ENCODE peak calls at places on chromosomes 1 and 21, in four cellular contexts. R is breast epithelium, N is upper lobe of left lung, L is spleen. B is an unnamed sample.

GRCh38 chr1:153881764-153882163 is 41.0 kb downstream of the GATAD2B start:
- DNase-seq in R (no peak), N (no peak), L (no peak), B (no peak)

GRCh38 chr1:43934986-43935324 is 1.4 kb downstream of the ARTN start:
- DNase-seq in R (no peak), N (no peak), L (no peak), B (no peak)

GRCh38 chr1:66733348-66734017 is 18.8 kb upstream of the DYNLT5 start:
- DNase-seq in R (no peak), N (no peak), L (no peak), B (no peak)

GRCh38 chr1:153180556-153180955 is 22.7 kb upstream of the LELP1 start:
- DNase-seq in R (no peak), N (no peak), L (no peak), B (no peak)

GRCh38 chr1:61190476-61191067 is 108.2 kb downstream of the NFIA start:
- DNase-seq in R (no peak), N (no peak), L (no peak), B (no peak)

GRCh38 chr1:171869097-171869496 is 27.8 kb downstream of the DNM3 start:
- DNase-seq in R (no peak), N (no peak), L (no peak), B (no peak)

GRCh38 chr1:177964336-177964735 is 5.5 kb downstream of the SEC16B start:
- DNase-seq in R (no peak), N (no peak), L (no peak), B (no peak)

GRCh38 chr1:46343705-46344104 is 3.1 kb downstream of the NSUN4 start:
- DNase-seq in R (no peak), N (no peak), L (no peak), B (no peak)

GRCh38 chr1:119711804-119712341 is at the start of gene PHGDH:
- DNase-seq in R (peak; percentile 58), N (peak; percentile 75), L (no peak), B (peak; percentile 87)

GRCh38 chr1:21524686-21525339 is 15.6 kb downstream of the ALPL start:
- DNase-seq in R (no peak), N (peak; percentile 52), L (no peak), B (no peak)

GRCh38 chr21:35764586-35764985 is 295.7 kb downstream of the SETD4 start:
- DNase-seq in R (no peak), N (no peak), L (no peak), B (no peak)

GRCh38 chr1:62367005-62367547 is 47.8 kb upstream of the KANK4 start:
- DNase-seq in R (no peak), N (no peak), L (no peak), B (no peak)

GRCh38 chr1:33228935-33229487 is 27.3 kb upstream of the ZNF362 start:
- DNase-seq in R (no peak), N (no peak), L (no peak), B (peak; percentile 75)

GRCh38 chr1:108897865-108898720 is 21.3 kb downstream of the GPSM2 start:
- DNase-seq in R (no peak), N (no peak), L (no peak), B (no peak)

DNA sequence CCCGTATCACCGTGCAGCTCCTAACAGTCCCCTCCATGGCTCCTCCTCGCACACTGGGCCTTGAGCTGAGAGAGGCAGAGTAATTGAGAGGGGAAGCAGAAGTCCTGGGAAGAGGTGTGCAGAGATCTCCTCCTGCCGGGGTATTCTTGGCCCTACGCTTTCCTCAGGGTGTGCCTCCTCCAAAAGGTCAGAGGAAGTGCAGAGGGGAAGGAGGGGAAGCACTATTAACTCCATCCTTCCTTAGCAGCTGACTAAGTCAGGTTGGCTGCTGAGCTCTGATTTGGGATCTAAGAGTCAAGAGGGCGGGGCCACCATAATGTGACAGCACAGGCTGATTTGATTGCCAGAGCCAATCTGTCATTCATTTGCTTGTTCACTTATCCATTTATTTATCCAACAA is 12.3 kb downstream of the ATP2B4 start:
- DNase-seq in R (no peak), N (peak; percentile 44), L (no peak), B (peak; percentile 63)
- TF ChIP-seq CTCF in R (no peak), N (no peak), L (no peak), B (no peak)

DNA sequence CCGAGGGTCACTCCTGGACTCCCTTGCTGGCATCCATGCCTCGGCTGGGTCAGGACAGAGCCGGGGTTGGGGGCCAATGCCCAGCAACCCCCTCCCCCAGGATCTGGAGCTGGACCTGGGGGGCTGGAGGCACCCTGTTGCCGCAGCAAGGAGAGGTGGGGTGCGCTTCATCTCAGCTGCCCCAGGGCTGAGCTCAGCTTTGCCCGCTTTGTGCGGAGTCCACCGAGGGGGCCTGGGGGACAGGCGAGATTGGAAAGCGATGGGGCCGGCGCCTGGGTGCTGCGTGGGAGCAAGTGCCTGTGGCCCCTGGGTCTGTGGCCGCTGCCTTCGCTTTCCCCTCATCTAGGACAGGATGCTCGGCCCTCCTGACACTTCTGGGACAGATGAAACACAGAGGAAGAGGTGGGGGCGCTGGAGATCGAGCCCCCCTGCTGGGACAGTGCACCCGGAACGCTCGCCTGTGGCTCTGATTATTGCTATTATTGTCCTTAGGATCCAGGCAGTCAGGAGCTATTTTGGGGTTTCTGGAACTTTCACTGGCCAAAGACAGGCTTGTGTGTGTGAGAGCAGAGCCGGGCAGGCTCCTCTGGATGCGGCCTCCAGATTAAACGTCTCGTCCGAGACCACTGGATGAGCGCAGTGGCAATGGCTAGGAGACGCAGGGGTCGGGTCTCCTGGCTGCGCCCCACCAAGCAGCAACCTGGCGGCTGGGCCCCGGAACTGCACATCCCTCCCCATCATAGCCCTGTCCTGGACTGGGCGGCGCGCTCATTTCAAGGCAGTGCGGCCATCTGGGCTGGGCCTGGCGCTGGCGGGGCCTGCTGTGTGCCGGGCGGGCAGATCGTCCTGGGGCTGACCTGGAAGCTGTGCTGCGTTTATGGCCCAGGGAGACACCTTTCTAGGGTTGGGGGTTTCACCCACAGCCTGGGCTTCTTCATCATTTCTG is 13.8 kb downstream of the PRDM16 start:
- DNase-seq in R (no peak), N (no peak), L (no peak), B (no peak)
- H3K27ac ChIP-seq in R (no peak overlapping the region), N (no peak overlapping the region), L (no peak overlapping the region), B (no peak overlapping the region)

GRCh38 chr1:40879487-40880175 is 17.5 kb upstream of the CITED4 start:
- DNase-seq in R (no peak), N (no peak), L (no peak), B (no peak)

GRCh38 chr1:40876436-40876761 is 14.2 kb upstream of the CITED4 start:
- DNase-seq in R (no peak), N (no peak), L (no peak), B (no peak)

GRCh38 chr1:40878906-40879305 is 16.7 kb upstream of the CITED4 start:
- DNase-seq in R (no peak), N (no peak), L (no peak), B (no peak)

GRCh38 chr1:40876891-40877290 is 14.7 kb upstream of the CITED4 start:
- DNase-seq in R (no peak), N (no peak), L (no peak), B (no peak)

DNA sequence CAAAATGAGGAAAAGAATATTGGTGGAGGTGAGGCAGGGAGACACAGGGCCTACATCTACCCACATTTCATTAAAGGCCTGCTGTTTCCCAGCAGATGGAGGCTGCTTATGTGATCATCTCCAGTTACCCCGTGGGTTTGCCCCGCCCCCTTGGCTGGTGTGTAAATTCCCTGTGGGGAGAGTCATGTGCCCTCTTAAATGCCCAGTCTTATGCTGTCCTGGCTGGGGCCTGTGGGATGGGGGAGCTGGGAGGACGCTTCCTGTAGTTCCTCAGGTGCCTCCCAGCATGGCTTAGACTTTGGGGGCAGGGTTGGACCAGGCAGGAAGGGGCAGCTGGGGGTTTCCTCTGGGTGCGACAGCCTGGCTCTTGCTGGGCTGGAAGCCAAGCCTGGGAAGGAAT is 15.5 kb upstream of the CITED4 start:
- DNase-seq in R (peak; percentile 70), N (peak; percentile 53), L (peak; percentile 75), B (peak; percentile 90)
- TF ChIP-seq POLR2AphosphoS5 in R (peak; percentile 54), N (no peak), L (peak; percentile 32), B (peak; percentile 40)

GRCh38 chr1:202154766-202155477 is 5.5 kb downstream of the PTPN7 start:
- DNase-seq in R (no peak), N (peak; percentile 84), L (no peak), B (no peak)
- TF ChIP-seq CTCF in R (no peak), N (peak; percentile 32), L (peak; percentile 57), B (no peak)

GRCh38 chr1:111594128-111594693 is 25.4 kb upstream of the RAP1A start:
- DNase-seq in R (no peak), N (no peak), L (no peak), B (no peak)

GRCh38 chr1:111597433-111597832 is 22.2 kb upstream of the RAP1A start:
- DNase-seq in R (no peak), N (no peak), L (no peak), B (no peak)

GRCh38 chr1:111593403-111594127 is 26.0 kb upstream of the RAP1A start:
- DNase-seq in R (no peak), N (no peak), L (no peak), B (no peak)

GRCh38 chr1:111596499-111596898 is 23.1 kb upstream of the RAP1A start:
- DNase-seq in R (no peak), N (peak; percentile 72), L (peak; percentile 87), B (no peak)

DNA sequence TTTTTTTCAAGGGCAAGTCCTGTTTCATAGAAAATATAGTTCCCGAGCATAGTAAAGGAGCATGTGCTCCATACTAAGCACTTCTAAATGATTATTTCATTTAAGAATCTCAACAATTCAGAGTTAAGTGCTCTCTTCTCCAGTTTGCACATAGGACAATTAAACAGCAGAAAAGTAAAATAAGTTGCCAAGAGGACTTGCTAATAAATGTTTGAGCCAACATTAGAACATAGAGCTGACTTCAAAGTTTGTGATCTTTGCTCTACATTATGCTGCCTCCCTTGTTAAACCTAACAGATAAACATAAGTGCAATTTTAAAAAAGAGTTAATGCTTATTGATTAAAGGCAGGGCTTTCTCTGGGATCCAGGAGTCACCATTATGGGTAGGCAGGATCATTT is 23.8 kb upstream of the RAP1A start:
- DNase-seq in R (no peak), N (no peak), L (no peak), B (no peak)
- H3K27ac ChIP-seq in R (no peak overlapping the region), N (no peak overlapping the region), L (peak overlapping the region; percentile 45), B (peak overlapping the region; percentile 84)

DNA sequence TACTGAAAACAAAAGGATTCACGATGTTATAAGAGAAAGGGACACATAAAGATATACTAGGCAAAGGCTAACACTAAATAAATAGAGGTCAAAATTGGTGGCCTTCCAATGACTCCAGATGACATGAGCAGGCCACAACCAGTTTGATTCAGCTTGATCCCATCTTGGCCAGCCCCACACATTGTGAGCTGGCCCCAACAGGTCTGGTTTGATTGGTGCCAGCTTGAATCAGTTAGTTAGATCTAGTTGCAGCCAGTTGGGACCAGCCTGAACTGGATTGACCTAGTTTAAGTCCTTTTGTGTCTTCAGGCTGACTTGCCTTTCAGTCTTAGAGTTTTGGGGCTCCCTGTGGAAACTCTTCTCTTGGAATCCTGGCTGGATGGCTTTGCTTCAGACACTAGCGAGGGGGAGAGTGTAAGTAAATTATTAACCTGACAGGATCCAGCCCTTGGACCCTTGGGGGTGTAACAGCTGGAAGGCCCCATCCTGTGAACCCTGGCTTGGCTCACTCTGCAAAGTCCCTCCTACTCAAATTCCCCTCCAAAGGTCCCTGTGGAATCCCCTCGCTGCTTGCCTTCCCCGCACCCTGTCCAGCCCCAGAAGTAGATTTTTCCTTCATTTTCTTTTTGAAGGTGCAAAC is 36.2 kb upstream of the POU3F1 start:
- DNase-seq in R (no peak), N (no peak), L (no peak), B (no peak)
- TF ChIP-seq POLR2AphosphoS5 in R (no peak), N (no peak), L (no peak), B (no peak)